ENCODE peak calls at places on chromosomes 1 and 21, in nine cellular contexts. One of them, this sample, is unnamed.

GRCh38 chr1:14941865-14942264 is 211.7 kb upstream of the TMEM51 start:
- DNase-seq in adrenal gland: no peak
- DNase-seq in tibial nerve: no peak
- DNase-seq in neuronal stem cell: no peak
- DNase-seq in GM23338: no peak
- DNase-seq in tibial artery: no peak
- DNase-seq in IMR-90: no peak
- DNase-seq in heart right ventricle: no peak
- DNase-seq in right cardiac atrium: no peak
- DNase-seq in this sample: no peak

GRCh38 chr1:25779894-25780293 is 20.1 kb upstream of the SELENON start:
- DNase-seq in GM23338: no peak
- DNase-seq in neuronal stem cell: no peak
- DNase-seq in IMR-90: no peak
- DNase-seq in right cardiac atrium: no peak
- DNase-seq in adrenal gland: no peak
- DNase-seq in heart right ventricle: no peak
- DNase-seq in tibial nerve: no peak
- DNase-seq in tibial artery: no peak
- DNase-seq in this sample: no peak

GRCh38 chr1:41743361-41743760 is 175.4 kb downstream of the HIVEP3 start:
- DNase-seq in right cardiac atrium: no peak
- DNase-seq in tibial artery: no peak
- DNase-seq in GM23338: no peak
- DNase-seq in IMR-90: peak; percentile 88
- DNase-seq in tibial nerve: no peak
- DNase-seq in heart right ventricle: no peak
- DNase-seq in adrenal gland: no peak
- DNase-seq in neuronal stem cell: no peak
- DNase-seq in this sample: no peak

GRCh38 chr1:228079601-228080263 is 2.8 kb upstream of the ARF1 start:
- DNase-seq in neuronal stem cell: no peak
- DNase-seq in IMR-90: no peak
- DNase-seq in tibial nerve: peak; percentile 8
- DNase-seq in heart right ventricle: no peak
- DNase-seq in tibial artery: no peak
- DNase-seq in adrenal gland: peak; percentile 14
- DNase-seq in GM23338: no peak
- DNase-seq in right cardiac atrium: no peak
- DNase-seq in this sample: no peak

GRCh38 chr1:213989071-213989739 is 1.4 kb downstream of the PROX1 start:
- DNase-seq in heart right ventricle: no peak
- DNase-seq in tibial nerve: no peak
- DNase-seq in tibial artery: no peak
- DNase-seq in neuronal stem cell: no peak
- DNase-seq in IMR-90: no peak
- DNase-seq in GM23338: peak; percentile 81
- DNase-seq in adrenal gland: peak; percentile 69
- DNase-seq in right cardiac atrium: peak; percentile 62
- DNase-seq in this sample: no peak

GRCh38 chr1:206075786-206076725 is 23.1 kb downstream of the RHEX start:
- DNase-seq in tibial artery: no peak
- DNase-seq in right cardiac atrium: no peak
- DNase-seq in GM23338: peak; percentile 16
- DNase-seq in neuronal stem cell: no peak
- DNase-seq in tibial nerve: no peak
- DNase-seq in heart right ventricle: no peak
- DNase-seq in adrenal gland: no peak
- DNase-seq in IMR-90: peak; percentile 43
- DNase-seq in this sample: no peak

GRCh38 chr1:245213066-245213465 is 58.3 kb downstream of the KIF26B start:
- DNase-seq in tibial artery: no peak
- DNase-seq in GM23338: no peak
- DNase-seq in heart right ventricle: no peak
- DNase-seq in tibial nerve: no peak
- DNase-seq in right cardiac atrium: no peak
- DNase-seq in IMR-90: no peak
- DNase-seq in neuronal stem cell: no peak
- DNase-seq in adrenal gland: no peak
- DNase-seq in this sample: no peak

GRCh38 chr1:240170806-240171205 is 79.1 kb downstream of the FMN2 start:
- DNase-seq in neuronal stem cell: no peak
- DNase-seq in tibial nerve: no peak
- DNase-seq in tibial artery: no peak
- DNase-seq in heart right ventricle: no peak
- DNase-seq in IMR-90: no peak
- DNase-seq in GM23338: no peak
- DNase-seq in right cardiac atrium: no peak
- DNase-seq in adrenal gland: no peak
- DNase-seq in this sample: no peak

GRCh38 chr1:67685558-67686271 is 714 bp downstream of the GADD45A start:
- DNase-seq in neuronal stem cell: no peak
- DNase-seq in IMR-90: no peak
- DNase-seq in right cardiac atrium: peak; percentile 80
- DNase-seq in tibial nerve: peak; percentile 19
- DNase-seq in heart right ventricle: peak; percentile 44
- DNase-seq in adrenal gland: peak; percentile 47
- DNase-seq in tibial artery: peak; percentile 37
- DNase-seq in GM23338: peak; percentile 68
- DNase-seq in this sample: no peak

GRCh38 chr21:35136586-35137254 is 87.6 kb upstream of the RUNX1 start:
- DNase-seq in adrenal gland: peak; percentile 24
- DNase-seq in right cardiac atrium: no peak
- DNase-seq in tibial nerve: no peak
- DNase-seq in GM23338: peak; percentile 17
- DNase-seq in tibial artery: no peak
- DNase-seq in heart right ventricle: no peak
- DNase-seq in neuronal stem cell: no peak
- DNase-seq in IMR-90: peak; percentile 62
- DNase-seq in this sample: no peak

GRCh38 chr1:235079443-235079967 is 49.1 kb downstream of the TOMM20 start:
- DNase-seq in right cardiac atrium: peak; percentile 54
- DNase-seq in GM23338: no peak
- DNase-seq in IMR-90: peak; percentile 62
- DNase-seq in adrenal gland: peak; percentile 47
- DNase-seq in tibial artery: no peak
- DNase-seq in neuronal stem cell: no peak
- DNase-seq in heart right ventricle: no peak
- DNase-seq in tibial nerve: no peak
- DNase-seq in this sample: no peak

GRCh38 chr21:28590722-28591121 is 402.0 kb downstream of the LTN1 start:
- DNase-seq in IMR-90: no peak
- DNase-seq in tibial nerve: no peak
- DNase-seq in tibial artery: no peak
- DNase-seq in adrenal gland: no peak
- DNase-seq in neuronal stem cell: no peak
- DNase-seq in GM23338: peak; percentile 82
- DNase-seq in right cardiac atrium: no peak
- DNase-seq in heart right ventricle: no peak
- DNase-seq in this sample: no peak

GRCh38 chr1:51986718-51987117 is 3.8 kb downstream of the RAB3B start:
- DNase-seq in neuronal stem cell: no peak
- DNase-seq in adrenal gland: no peak
- DNase-seq in GM23338: no peak
- DNase-seq in right cardiac atrium: no peak
- DNase-seq in IMR-90: no peak
- DNase-seq in tibial artery: no peak
- DNase-seq in heart right ventricle: no peak
- DNase-seq in tibial nerve: no peak
- DNase-seq in this sample: no peak

GRCh38 chr1:236253918-236254637 is 27.7 kb downstream of the ERO1B start:
- DNase-seq in heart right ventricle: no peak
- DNase-seq in IMR-90: no peak
- DNase-seq in GM23338: no peak
- DNase-seq in adrenal gland: no peak
- DNase-seq in neuronal stem cell: no peak
- DNase-seq in right cardiac atrium: no peak
- DNase-seq in tibial artery: no peak
- DNase-seq in tibial nerve: no peak
- DNase-seq in this sample: no peak

GRCh38 chr1:231232870-231233734 is 7.9 kb upstream of the GNPAT start:
- DNase-seq in adrenal gland: no peak
- DNase-seq in GM23338: no peak
- DNase-seq in neuronal stem cell: no peak
- DNase-seq in tibial artery: no peak
- DNase-seq in IMR-90: no peak
- DNase-seq in right cardiac atrium: no peak
- DNase-seq in tibial nerve: no peak
- DNase-seq in heart right ventricle: no peak
- DNase-seq in this sample: no peak

GRCh38 chr1:52424238-52424637 is 19.8 kb downstream of the PRPF38A start:
- DNase-seq in heart right ventricle: no peak
- DNase-seq in neuronal stem cell: no peak
- DNase-seq in adrenal gland: no peak
- DNase-seq in right cardiac atrium: no peak
- DNase-seq in tibial nerve: no peak
- DNase-seq in tibial artery: no peak
- DNase-seq in IMR-90: peak; percentile 13
- DNase-seq in GM23338: no peak
- DNase-seq in this sample: no peak

DNA sequence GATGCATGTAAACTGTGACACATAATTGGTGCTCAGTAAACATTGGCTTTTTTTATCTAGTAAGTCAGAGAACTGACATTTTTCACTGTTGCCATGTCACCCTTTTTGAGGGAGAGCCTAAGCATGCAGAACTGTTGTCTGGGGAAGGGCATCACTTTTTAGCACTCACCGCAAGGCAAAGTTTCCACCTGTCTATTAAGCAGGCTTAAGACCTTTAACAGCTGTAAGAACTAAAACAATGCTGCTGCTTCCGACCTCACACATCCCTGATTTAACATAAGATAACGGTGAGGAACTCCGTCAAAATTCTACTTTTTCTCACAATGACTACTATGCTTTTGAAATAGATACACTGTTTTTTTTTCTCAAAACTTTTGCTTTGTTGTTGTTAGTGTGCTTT is 554.8 kb downstream of the NUF2 start:
- DNase-seq in tibial artery: no peak
- DNase-seq in right cardiac atrium: no peak
- DNase-seq in tibial nerve: no peak
- DNase-seq in IMR-90: no peak
- DNase-seq in adrenal gland: no peak
- DNase-seq in heart right ventricle: no peak
- DNase-seq in neuronal stem cell: no peak
- DNase-seq in GM23338: no peak
- DNase-seq in this sample: no peak
- H3K27ac ChIP-seq in tibial artery: no peak overlapping the region
- H3K27ac ChIP-seq in right cardiac atrium: no peak overlapping the region
- H3K27ac ChIP-seq in tibial nerve: no peak overlapping the region
- H3K27ac ChIP-seq in IMR-90: no peak overlapping the region
- H3K27ac ChIP-seq in adrenal gland: peak overlapping the region; percentile 40
- H3K27ac ChIP-seq in heart right ventricle: peak overlapping the region; percentile 71
- H3K27ac ChIP-seq in neuronal stem cell: no peak overlapping the region
- H3K27ac ChIP-seq in GM23338: no peak overlapping the region
- H3K27ac ChIP-seq in this sample: no peak overlapping the region

GRCh38 chr1:958823-959729 is at the start of gene NOC2L:
- DNase-seq in heart right ventricle: peak; percentile 93
- DNase-seq in GM23338: peak; percentile 91
- DNase-seq in tibial nerve: peak; percentile 91
- DNase-seq in tibial artery: peak; percentile 89
- DNase-seq in right cardiac atrium: peak; percentile 97
- DNase-seq in adrenal gland: peak; percentile 90
- DNase-seq in IMR-90: peak; percentile 79
- DNase-seq in neuronal stem cell: peak; percentile 87
- DNase-seq in this sample: no peak

GRCh38 chr1:960371-961131 is at the start of gene KLHL17:
- DNase-seq in neuronal stem cell: no peak
- DNase-seq in heart right ventricle: peak; percentile 70
- DNase-seq in tibial nerve: peak; percentile 62
- DNase-seq in right cardiac atrium: peak; percentile 92
- DNase-seq in tibial artery: peak; percentile 65
- DNase-seq in GM23338: peak; percentile 89
- DNase-seq in adrenal gland: no peak
- DNase-seq in IMR-90: peak; percentile 45
- DNase-seq in this sample: no peak

GRCh38 chr1:962381-963350 is 2.3 kb downstream of the KLHL17 start:
- DNase-seq in adrenal gland: no peak
- DNase-seq in tibial nerve: no peak
- DNase-seq in right cardiac atrium: no peak
- DNase-seq in tibial artery: no peak
- DNase-seq in heart right ventricle: no peak
- DNase-seq in GM23338: no peak
- DNase-seq in IMR-90: no peak
- DNase-seq in neuronal stem cell: no peak
- DNase-seq in this sample: no peak

GRCh38 chr1:961132-961652 is 808 bp downstream of the KLHL17 start:
- DNase-seq in tibial nerve: no peak
- DNase-seq in GM23338: no peak
- DNase-seq in neuronal stem cell: no peak
- DNase-seq in right cardiac atrium: no peak
- DNase-seq in tibial artery: no peak
- DNase-seq in adrenal gland: no peak
- DNase-seq in heart right ventricle: no peak
- DNase-seq in IMR-90: no peak
- DNase-seq in this sample: no peak

GRCh38 chr1:959730-960039 is 629 bp upstream of the NOC2L start:
- DNase-seq in neuronal stem cell: no peak
- DNase-seq in adrenal gland: no peak
- DNase-seq in GM23338: no peak
- DNase-seq in tibial artery: no peak
- DNase-seq in heart right ventricle: no peak
- DNase-seq in right cardiac atrium: no peak
- DNase-seq in IMR-90: no peak
- DNase-seq in tibial nerve: no peak
- DNase-seq in this sample: no peak
- H3K27ac ChIP-seq in neuronal stem cell: no peak overlapping the region
- H3K27ac ChIP-seq in adrenal gland: no peak overlapping the region
- H3K27ac ChIP-seq in GM23338: no peak overlapping the region
- H3K27ac ChIP-seq in tibial artery: peak overlapping the region; percentile 75
- H3K27ac ChIP-seq in heart right ventricle: no peak overlapping the region
- H3K27ac ChIP-seq in right cardiac atrium: no peak overlapping the region
- H3K27ac ChIP-seq in IMR-90: no peak overlapping the region
- H3K27ac ChIP-seq in tibial nerve: no peak overlapping the region
- H3K27ac ChIP-seq in this sample: peak overlapping the region; percentile 50

DNA sequence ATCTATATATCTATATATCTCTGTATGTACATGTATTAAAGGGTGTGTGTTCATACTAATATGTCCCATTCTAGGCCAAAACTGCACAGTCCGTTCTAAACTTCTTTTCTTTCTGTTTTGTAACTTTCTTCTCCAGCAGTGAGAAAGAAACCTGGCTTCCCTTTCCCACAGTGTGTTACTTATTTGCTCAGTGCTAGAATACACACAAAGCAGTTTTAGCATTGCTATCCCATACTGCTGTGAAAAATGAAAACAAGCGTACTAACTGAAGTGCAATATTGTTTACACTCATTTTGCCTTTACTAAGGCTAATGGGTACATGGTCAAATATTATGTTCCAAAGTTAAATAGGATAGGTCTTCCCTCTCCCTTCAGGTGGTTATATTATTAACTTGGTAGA is 163.9 kb downstream of the LEPR start:
- DNase-seq in IMR-90: no peak
- DNase-seq in heart right ventricle: no peak
- DNase-seq in GM23338: no peak
- DNase-seq in adrenal gland: no peak
- DNase-seq in neuronal stem cell: no peak
- DNase-seq in tibial artery: no peak
- DNase-seq in right cardiac atrium: no peak
- DNase-seq in tibial nerve: no peak
- DNase-seq in this sample: no peak
- H3K27ac ChIP-seq in IMR-90: no peak overlapping the region
- H3K27ac ChIP-seq in heart right ventricle: no peak overlapping the region
- H3K27ac ChIP-seq in GM23338: no peak overlapping the region
- H3K27ac ChIP-seq in adrenal gland: no peak overlapping the region
- H3K27ac ChIP-seq in neuronal stem cell: no peak overlapping the region
- H3K27ac ChIP-seq in tibial artery: no peak overlapping the region
- H3K27ac ChIP-seq in right cardiac atrium: no peak overlapping the region
- H3K27ac ChIP-seq in tibial nerve: no peak overlapping the region
- H3K27ac ChIP-seq in this sample: no peak overlapping the region

GRCh38 chr1:63670164-63670563 is 77.0 kb downstream of the PGM1 start:
- DNase-seq in right cardiac atrium: no peak
- DNase-seq in tibial nerve: no peak
- DNase-seq in neuronal stem cell: no peak
- DNase-seq in adrenal gland: no peak
- DNase-seq in heart right ventricle: no peak
- DNase-seq in IMR-90: no peak
- DNase-seq in GM23338: no peak
- DNase-seq in tibial artery: no peak
- DNase-seq in this sample: no peak
- H3K27ac ChIP-seq in right cardiac atrium: no peak overlapping the region
- H3K27ac ChIP-seq in tibial nerve: no peak overlapping the region
- H3K27ac ChIP-seq in neuronal stem cell: no peak overlapping the region
- H3K27ac ChIP-seq in adrenal gland: no peak overlapping the region
- H3K27ac ChIP-seq in heart right ventricle: no peak overlapping the region
- H3K27ac ChIP-seq in IMR-90: no peak overlapping the region
- H3K27ac ChIP-seq in GM23338: no peak overlapping the region
- H3K27ac ChIP-seq in tibial artery: no peak overlapping the region
- H3K27ac ChIP-seq in this sample: no peak overlapping the region